ENCODE peak calls at places on chromosomes 2 and 18, in nine cellular contexts. T is GM12865, F is HFFc6, J is LNCaP clone FGC, Y is adrenal gland, C is GM13977, W is heart right ventricle, Z is cardiac muscle cell, X is tibial nerve. B is an unnamed sample.

GRCh38 chr18:37389684-37390368 is 175.8 kb downstream of the CELF4 start:
- DNase-seq in T (no peak), F (no peak), J (no peak), Y (no peak), C (no peak), W (no peak), Z (no peak), X (no peak), B (no peak)

GRCh38 chr18:13267517-13267916 is 49.0 kb downstream of the LDLRAD4 start:
- DNase-seq in T (no peak), F (no peak), J (no peak), Y (peak; percentile 68), C (no peak), W (no peak), Z (no peak), X (no peak), B (no peak)

GRCh38 chr2:105797298-105797819 is 52.6 kb downstream of the NCK2 start:
- DNase-seq in T (peak; percentile 92), F (no peak), J (no peak), Y (no peak), C (no peak), W (no peak), Z (no peak), X (peak; percentile 31), B (no peak)

GRCh38 chr2:232237460-232237859 is 141.1 kb upstream of the ALPP start:
- DNase-seq in T (no peak), F (no peak), J (no peak), Y (no peak), C (no peak), W (no peak), Z (no peak), X (no peak), B (no peak)

GRCh38 chr2:42009657-42010580 is 37.9 kb upstream of the PKDCC start:
- DNase-seq in T (peak; percentile 41), F (no peak), J (no peak), Y (no peak), C (no peak), W (no peak), Z (no peak), X (no peak), B (no peak)

GRCh38 chr2:210461401-210461800 is 15.2 kb downstream of the LANCL1 start:
- DNase-seq in T (peak; percentile 59), F (no peak), J (no peak), Y (no peak), C (no peak), W (no peak), Z (no peak), X (no peak), B (no peak)

GRCh38 chr18:24785019-24785418 is 324.6 kb downstream of the HRH4 start:
- DNase-seq in T (no peak), F (no peak), J (no peak), Y (no peak), C (no peak), W (no peak), Z (no peak), X (no peak), B (no peak)

GRCh38 chr2:233815861-233816260 is 37.7 kb downstream of the MROH2A start:
- DNase-seq in T (no peak), F (no peak), J (no peak), Y (no peak), C (no peak), W (no peak), Z (no peak), X (no peak), B (no peak)

GRCh38 chr2:69382547-69382946 is 4.5 kb downstream of the GFPT1 start:
- DNase-seq in T (no peak), F (no peak), J (no peak), Y (no peak), C (no peak), W (no peak), Z (no peak), X (no peak), B (peak; percentile 23)

GRCh38 chr18:48409591-48410094 is 460 bp upstream of the ZBTB7C start:
- DNase-seq in T (no peak), F (no peak), J (no peak), Y (peak; percentile 76), C (peak; percentile 39), W (peak; percentile 29), Z (peak; percentile 70), X (no peak), B (peak; percentile 15)

GRCh38 chr2:150542692-150543091 is 55.2 kb upstream of the RND3 start:
- DNase-seq in T (no peak), F (no peak), J (no peak), Y (no peak), C (no peak), W (no peak), Z (no peak), X (no peak), B (no peak)

GRCh38 chr2:20755132-20755800 is 67.6 kb downstream of the LDAH start:
- DNase-seq in T (no peak), F (no peak), J (no peak), Y (no peak), C (no peak), W (no peak), Z (no peak), X (no peak), B (no peak)

GRCh38 chr2:240624011-240624949 is 1.0 kb upstream of the GPR35 start:
- DNase-seq in T (no peak), F (no peak), J (no peak), Y (peak; percentile 6), C (no peak), W (no peak), Z (no peak), X (no peak), B (no peak)

GRCh38 chr18:72544092-72544886 is at the start of gene CBLN2:
- DNase-seq in T (peak; percentile 66), F (peak; percentile 18), J (peak; percentile 71), Y (peak; percentile 26), C (peak; percentile 86), W (peak; percentile 16), Z (peak; percentile 92), X (no peak), B (peak; percentile 89)

GRCh38 chr2:197324801-197325200 is 14.2 kb upstream of the ANKRD44 start:
- DNase-seq in T (no peak), F (no peak), J (no peak), Y (no peak), C (peak; percentile 34), W (no peak), Z (no peak), X (no peak), B (no peak)

GRCh38 chr2:188853307-188853706 is 120.9 kb upstream of the COL3A1 start:
- DNase-seq in T (no peak), F (peak; percentile 85), J (no peak), Y (no peak), C (no peak), W (no peak), Z (no peak), X (no peak), B (no peak)

GRCh38 chr2:30678410-30679137 is 128.7 kb downstream of the CAPN13 start:
- DNase-seq in T (no peak), F (no peak), J (no peak), Y (no peak), C (no peak), W (no peak), Z (no peak), X (no peak), B (no peak)

GRCh38 chr2:129375587-129375986 is 603.9 kb upstream of the RAB6C start:
- DNase-seq in T (no peak), F (no peak), J (no peak), Y (no peak), C (no peak), W (no peak), Z (no peak), X (no peak), B (no peak)

GRCh38 chr2:128421286-128421685 is 102.6 kb upstream of the HS6ST1 start:
- DNase-seq in T (no peak), F (no peak), J (no peak), Y (no peak), C (no peak), W (no peak), Z (no peak), X (no peak), B (no peak)

GRCh38 chr18:60411715-60412114 is 39.1 kb upstream of the MC4R start:
- DNase-seq in T (peak; percentile 8), F (no peak), J (no peak), Y (no peak), C (no peak), W (no peak), Z (peak; percentile 9), X (no peak), B (peak; percentile 19)
- TF ChIP-seq CTCF in T (peak; percentile 9), F (peak; percentile 44), J (peak; percentile 39), Y (no peak), C (peak; percentile 17), W (no peak), Z (no peak), X (no peak), B (no peak)

GRCh38 chr18:35432565-35433001 is 55.4 kb upstream of the ZNF396 start:
- DNase-seq in T (no peak), F (no peak), J (no peak), Y (no peak), C (no peak), W (no peak), Z (no peak), X (no peak), B (no peak)
- TF ChIP-seq CTCF in T (no peak), F (no peak), J (no peak), Y (no peak), C (no peak), W (no peak), Z (no peak), X (no peak), B (no peak)

GRCh38 chr2:6923319-6923718 is 6.1 kb downstream of the RNF144A start:
- DNase-seq in T (no peak), F (no peak), J (no peak), Y (no peak), C (no peak), W (no peak), Z (no peak), X (no peak), B (no peak)

GRCh38 chr2:6921321-6921922 is 4.2 kb downstream of the RNF144A start:
- DNase-seq in T (no peak), F (no peak), J (no peak), Y (peak; percentile 51), C (no peak), W (no peak), Z (peak; percentile 48), X (no peak), B (no peak)

GRCh38 chr2:6924101-6924917 is 7.1 kb downstream of the RNF144A start:
- DNase-seq in T (no peak), F (no peak), J (no peak), Y (no peak), C (no peak), W (no peak), Z (no peak), X (no peak), B (no peak)

GRCh38 chr2:6919912-6920905 is 3.0 kb downstream of the RNF144A start:
- DNase-seq in T (no peak), F (no peak), J (no peak), Y (no peak), C (no peak), W (no peak), Z (no peak), X (no peak), B (no peak)

GRCh38 chr2:6922201-6922656 is 5.0 kb downstream of the RNF144A start:
- DNase-seq in T (no peak), F (no peak), J (peak; percentile 78), Y (no peak), C (no peak), W (no peak), Z (no peak), X (no peak), B (peak; percentile 62)
- TF ChIP-seq CTCF in T (peak; percentile 7), F (no peak), J (peak; percentile 58), Y (no peak), C (peak; percentile 27), W (no peak), Z (no peak), X (no peak), B (peak; percentile 40)

GRCh38 chr2:65071499-65072180 is 15.4 kb downstream of the CEP68 start:
- DNase-seq in T (no peak), F (peak; percentile 41), J (peak; percentile 43), Y (peak; percentile 55), C (no peak), W (no peak), Z (no peak), X (no peak), B (no peak)
- TF ChIP-seq CTCF in T (peak; percentile 23), F (peak; percentile 58), J (peak; percentile 36), Y (peak; percentile 59), C (peak; percentile 25), W (peak; percentile 33), Z (peak; percentile 40), X (peak; percentile 11), B (no peak)

B was measured in Calu3.